ENCODE peak calls at places on chromosomes 11 and 22, in seven cellular contexts. L, S, K, M, C, A and B are unnamed samples.
A peak's percentile ranks its signal among the peaks of the same experiment; 100 is the strongest.

GRCh38 chr22:19708323-19709011 is 5.8 kb upstream of the SEPTIN5 start:
- DNase-seq in K (no peak), C (no peak), L (no peak), A (no peak), S (no peak), M (no peak), B (no peak)

GRCh38 chr22:49935561-49935960 is 17.1 kb downstream of the CRELD2 start:
- DNase-seq in A (no peak), L (peak; percentile 72), M (no peak), C (peak; percentile 31), K (no peak), S (no peak), B (no peak)

GRCh38 chr22:17198188-17199130 is 20.8 kb downstream of the ADA2 start:
- DNase-seq in M (no peak), L (peak; percentile 28), C (no peak), K (no peak), S (no peak), A (no peak), B (no peak)

GRCh38 chr11:76796511-76797203 is 13.5 kb downstream of the TSKU start:
- DNase-seq in K (no peak), M (no peak), C (no peak), S (peak; percentile 74), A (no peak), L (no peak), B (no peak)

GRCh38 chr22:29328566-29329500 is 13.3 kb upstream of the RASL10A start:
- DNase-seq in M (no peak), L (no peak), A (no peak), C (no peak), S (no peak), K (no peak), B (no peak)

GRCh38 chr22:29820941-29821789 is 16.9 kb downstream of the ASCC2 start:
- DNase-seq in C (peak; percentile 90), A (peak; percentile 68), L (peak; percentile 99), M (no peak), K (peak; percentile 23), S (peak; percentile 87), B (peak; percentile 78)

GRCh38 chr11:129283141-129283540 is 91.0 kb upstream of the ARHGAP32 start:
- DNase-seq in C (no peak), M (no peak), K (no peak), A (no peak), L (no peak), S (no peak), B (no peak)

GRCh38 chr22:48893288-48894063 is 934.2 kb downstream of the BRD1 start:
- DNase-seq in C (no peak), A (no peak), M (no peak), S (no peak), L (no peak), K (no peak), B (no peak)

GRCh38 chr11:106389096-106389495 is 311.6 kb downstream of the AASDHPPT start:
- DNase-seq in M (no peak), S (no peak), L (peak; percentile 55), A (no peak), K (peak; percentile 33), C (peak; percentile 63), B (no peak)

GRCh38 chr11:16902979-16903378 is 111.2 kb downstream of the PLEKHA7 start:
- DNase-seq in C (no peak), A (no peak), K (no peak), M (peak; percentile 49), L (no peak), S (no peak), B (no peak)

GRCh38 chr22:37690407-37690806 is 4.3 kb downstream of the NOL12 start:
- DNase-seq in M (no peak), A (no peak), S (no peak), C (no peak), K (no peak), L (no peak), B (no peak)

GRCh38 chr11:116582621-116583020 is 190.2 kb downstream of the BUD13 start:
- DNase-seq in K (no peak), S (no peak), M (no peak), A (no peak), L (no peak), C (no peak), B (no peak)

GRCh38 chr22:26477341-26477731 is 6.2 kb downstream of the HPS4 start:
- DNase-seq in C (no peak), M (no peak), L (no peak), S (no peak), A (no peak), K (no peak), B (no peak)

GRCh38 chr11:8040921-8041285 is 40.1 kb upstream of the TUB start:
- DNase-seq in C (no peak), A (no peak), M (no peak), K (no peak), S (peak; percentile 40), L (no peak), B (no peak)

GRCh38 chr11:68816917-68817419 is 24.7 kb downstream of the CPT1A start:
- DNase-seq in L (no peak), A (no peak), M (no peak), S (no peak), K (no peak), C (peak; percentile 7), B (no peak)

GRCh38 chr11:45314900-45315299 is 28.8 kb upstream of the SYT13 start:
- DNase-seq in S (peak; percentile 11), A (no peak), L (no peak), C (no peak), M (no peak), K (no peak), B (no peak)

GRCh38 chr11:33005175-33005574 is 10.5 kb upstream of the DEPDC7 start:
- DNase-seq in C (no peak), S (no peak), A (no peak), M (no peak), L (no peak), K (no peak), B (no peak)

GRCh38 chr11:126790550-126790981 is 210.0 kb downstream of the KIRREL3 start:
- DNase-seq in L (peak; percentile 66), A (peak; percentile 90), K (peak; percentile 90), M (no peak), S (no peak), C (peak; percentile 44), B (peak; percentile 77)

GRCh38 chr11:128520206-128520885 is 67.0 kb downstream of the ETS1 start:
- DNase-seq in M (no peak), A (no peak), K (no peak), C (peak; percentile 32), S (no peak), L (no peak), B (no peak)

GRCh38 chr11:115145316-115145715 is 358.9 kb downstream of the CADM1 start:
- DNase-seq in M (no peak), S (no peak), C (no peak), A (no peak), L (no peak), K (no peak), B (no peak)

GRCh38 chr11:17432041-17432440 is 43.6 kb upstream of the KCNJ11 start:
- DNase-seq in M (no peak), C (no peak), L (no peak), A (no peak), S (no peak), K (no peak), B (no peak)

GRCh38 chr22:44407404-44408226 is 90.4 kb downstream of the RTL6 start:
- DNase-seq in M (no peak), A (no peak), C (no peak), K (no peak), L (no peak), S (no peak), B (no peak)

GRCh38 chr11:103875855-103876510 is 160.5 kb upstream of the DDI1 start:
- DNase-seq in M (peak; percentile 78), C (no peak), A (no peak), K (no peak), S (no peak), L (no peak), B (no peak)

GRCh38 chr11:72406536-72407507 is 27.5 kb downstream of the CLPB start:
- DNase-seq in M (no peak), L (peak; percentile 15), C (no peak), K (no peak), S (no peak), A (no peak), B (no peak)

GRCh38 chr11:85132839-85133238 is 494.3 kb downstream of the DLG2 start:
- DNase-seq in C (no peak), A (no peak), M (no peak), K (no peak), S (no peak), L (no peak), B (no peak)

GRCh38 chr11:69934861-69935494 is 115.8 kb upstream of the FGF3 start:
- DNase-seq in L (no peak), C (no peak), S (no peak), K (no peak), M (no peak), A (no peak), B (no peak)

GRCh38 chr22:38572065-38572464 is 2.1 kb upstream of the DMC1 start:
- DNase-seq in A (no peak), K (no peak), S (no peak), M (peak; percentile 71), L (peak; percentile 73), C (peak; percentile 71), B (no peak)

GRCh38 chr22:41302016-41302767 is 867 bp downstream of the ZC3H7B start:
- DNase-seq in A (no peak), L (no peak), M (no peak), S (no peak), K (no peak), C (no peak), B (no peak)

GRCh38 chr11:111302298-111302697 is 4.0 kb downstream of the POU2AF3 start:
- DNase-seq in K (no peak), S (no peak), A (no peak), C (no peak), L (no peak), M (no peak), B (no peak)

GRCh38 chr11:115656041-115656440 is 151.8 kb upstream of the CADM1 start:
- DNase-seq in A (no peak), C (no peak), K (no peak), L (no peak), S (no peak), M (no peak), B (no peak)

GRCh38 chr11:131584694-131585592 is 214.5 kb downstream of the NTM start:
- DNase-seq in M (no peak), A (no peak), C (peak; percentile 28), K (no peak), S (no peak), L (no peak), B (no peak)
- TF ChIP-seq CTCF in M (peak; percentile 5), A (no peak), C (peak; percentile 21), K (peak; percentile 10), S (no peak), L (no peak), B (peak; percentile 25)

GRCh38 chr11:102268985-102269470 is 48.3 kb upstream of the BIRC3 start:
- DNase-seq in M (no peak), L (no peak), C (no peak), K (no peak), S (no peak), A (no peak), B (no peak)
- H3K4me3 ChIP-seq in M (peak overlapping the region; percentile 63), L (peak overlapping the region; percentile 49), C (peak overlapping the region; percentile 53), K (peak overlapping the region; percentile 20), S (peak overlapping the region; percentile 71), A (peak overlapping the region; percentile 46), B (no peak overlapping the region)

GRCh38 chr11:124897681-124898680 is at the start of gene ROBO4:
- DNase-seq in L (peak; percentile 89), S (peak; percentile 72), K (peak; percentile 79), C (peak; percentile 92), M (no peak), A (peak; percentile 72), B (peak; percentile 56)
- TF ChIP-seq CTCF in L (peak; percentile 33), S (no peak), K (peak; percentile 26), C (no peak), M (no peak), A (peak; percentile 33), B (no peak)

GRCh38 chr11:18527512-18527911 is 770 bp upstream of the TSG101 start:
- DNase-seq in A (peak; percentile 27), K (peak; percentile 62), L (peak; percentile 5), C (peak; percentile 10), S (no peak), M (peak; percentile 8), B (no peak)
- H3K4me3 ChIP-seq in A (peak overlapping the region; percentile 97), K (peak overlapping the region; percentile 64), L (peak overlapping the region; percentile 91), C (peak overlapping the region; percentile 97), S (peak overlapping the region; percentile 92), M (peak overlapping the region; percentile 93), B (peak overlapping the region; percentile 84)